ENCODE peak calls at places on chromosomes 4 and X, in six cellular contexts. L, D, I, H, P and R are unnamed samples.
A peak's percentile ranks its signal among the peaks of the same experiment; 100 is the strongest.

GRCh38 chr4:108466936-108467902 is 153.2 kb upstream of the RPL34 start:
- DNase-seq in L (no peak), D (peak; percentile 93), I (no peak), H (no peak), P (no peak), R (no peak)

GRCh38 chr4:89800012-89800516 is 36.9 kb downstream of the SNCA start:
- DNase-seq in L (no peak), D (peak; percentile 18), I (no peak), H (no peak), P (no peak), R (no peak)

GRCh38 chr4:153087671-153088194 is 116.5 kb upstream of the TRIM2 start:
- DNase-seq in L (no peak), D (no peak), I (no peak), H (no peak), P (no peak), R (no peak)

GRCh38 chrX:80285131-80285773 is 135.0 kb upstream of the TENT5D start:
- DNase-seq in L (no peak), D (peak; percentile 1), I (no peak), H (no peak), P (no peak), R (no peak)

GRCh38 chrX:103464774-103465117 is 54.5 kb downstream of the RAB40A start:
- DNase-seq in L (peak; percentile 41), D (peak; percentile 72), I (peak; percentile 66), H (peak; percentile 76), P (no peak), R (peak; percentile 71)

GRCh38 chrX:43882294-43882681 is at the start of gene MAOB:
- DNase-seq in L (peak; percentile 53), D (no peak), I (no peak), H (peak; percentile 72), P (peak; percentile 84), R (no peak)

GRCh38 chr4:170872794-170873193 is 783.0 kb upstream of the AADAT start:
- DNase-seq in L (no peak), D (no peak), I (no peak), H (no peak), P (no peak), R (no peak)

GRCh38 chr4:26573389-26573794 is 10.5 kb upstream of the TBC1D19 start:
- DNase-seq in L (no peak), D (peak; percentile 46), I (no peak), H (no peak), P (no peak), R (no peak)

GRCh38 chr4:31375936-31376335 is 655.8 kb downstream of the PCDH7 start:
- DNase-seq in L (no peak), D (no peak), I (no peak), H (no peak), P (no peak), R (no peak)

GRCh38 chr4:24988776-24989175 is 42.0 kb downstream of the LGI2 start:
- DNase-seq in L (no peak), D (peak; percentile 51), I (no peak), H (no peak), P (no peak), R (no peak)

GRCh38 chrX:110201799-110202198 is 116.1 kb downstream of the AMMECR1 start:
- DNase-seq in L (no peak), D (no peak), I (no peak), H (no peak), P (no peak), R (no peak)

GRCh38 chr4:110275871-110276270 is 77.5 kb upstream of the ELOVL6 start:
- DNase-seq in L (no peak), D (peak; percentile 8), I (no peak), H (no peak), P (no peak), R (no peak)

GRCh38 chrX:11944486-11944885 is 186.4 kb downstream of the MSL3 start:
- DNase-seq in L (no peak), D (peak; percentile 64), I (no peak), H (no peak), P (no peak), R (no peak)

GRCh38 chr4:73608677-73609594 is 11.3 kb downstream of the RASSF6 start:
- DNase-seq in L (no peak), D (peak; percentile 49), I (no peak), H (no peak), P (no peak), R (no peak)

GRCh38 chr4:183098080-183098722 is 856 bp upstream of the WWC2 start:
- DNase-seq in L (peak; percentile 70), D (peak; percentile 50), I (peak; percentile 20), H (peak; percentile 79), P (peak; percentile 87), R (peak; percentile 81)

GRCh38 chrX:19543951-19544359 is 28.6 kb upstream of the MAP3K15 start:
- DNase-seq in L (no peak), D (no peak), I (no peak), H (no peak), P (no peak), R (no peak)

GRCh38 chr4:102530986-102531385 is 29.8 kb downstream of the NFKB1 start:
- DNase-seq in L (no peak), D (no peak), I (no peak), H (no peak), P (no peak), R (no peak)

GRCh38 chr4:6383019-6383404 is 89.4 kb downstream of the PPP2R2C start:
- DNase-seq in L (no peak), D (no peak), I (no peak), H (no peak), P (no peak), R (no peak)

GRCh38 chr4:34935739-34936138 is 1308.6 kb downstream of the ARAP2 start:
- DNase-seq in L (no peak), D (no peak), I (no peak), H (no peak), P (no peak), R (no peak)

GRCh38 chr4:2412885-2413716 is 5.3 kb downstream of the ZFYVE28 start:
- DNase-seq in L (peak; percentile 79), D (peak; percentile 85), I (peak; percentile 66), H (peak; percentile 87), P (peak; percentile 73), R (no peak)

GRCh38 chr4:2412534-2412884 is 5.9 kb downstream of the ZFYVE28 start:
- DNase-seq in L (no peak), D (no peak), I (no peak), H (no peak), P (no peak), R (no peak)

GRCh38 chr4:2415213-2415612 is 3.2 kb downstream of the ZFYVE28 start:
- DNase-seq in L (no peak), D (no peak), I (no peak), H (no peak), P (no peak), R (no peak)

GRCh38 chr4:2415881-2416563 is 2.4 kb downstream of the ZFYVE28 start:
- DNase-seq in L (no peak), D (no peak), I (no peak), H (no peak), P (no peak), R (no peak)

GRCh38 chr4:2413821-2414610 is 4.4 kb downstream of the ZFYVE28 start:
- DNase-seq in L (no peak), D (no peak), I (no peak), H (no peak), P (no peak), R (no peak)
- H3K4me3 ChIP-seq in L (no peak overlapping the region), D (no peak overlapping the region), I (no peak overlapping the region), H (no peak overlapping the region), P (no peak overlapping the region), R (no peak overlapping the region)

GRCh38 chr4:99811850-99812249 is 4.8 kb upstream of the DAPP1 start:
- DNase-seq in L (no peak), D (peak; percentile 20), I (no peak), H (no peak), P (no peak), R (no peak)

GRCh38 chr4:99817310-99817885 is 771 bp downstream of the DAPP1 start:
- DNase-seq in L (no peak), D (no peak), I (no peak), H (no peak), P (no peak), R (no peak)

GRCh38 chr4:99815597-99816011 is 1.0 kb upstream of the DAPP1 start:
- DNase-seq in L (no peak), D (peak; percentile 20), I (peak; percentile 66), H (no peak), P (no peak), R (no peak)

GRCh38 chr4:99818661-99819060 is 2.0 kb downstream of the DAPP1 start:
- DNase-seq in L (no peak), D (no peak), I (no peak), H (no peak), P (no peak), R (no peak)

GRCh38 chr4:99816611-99817309 is at the start of gene DAPP1:
- DNase-seq in L (no peak), D (no peak), I (peak; percentile 80), H (peak; percentile 70), P (peak; percentile 60), R (peak; percentile 82)
- TF ChIP-seq POLR2A in L (no peak), D (no peak), I (no peak), H (peak; percentile 9), P (no peak), R (no peak)

DNA sequence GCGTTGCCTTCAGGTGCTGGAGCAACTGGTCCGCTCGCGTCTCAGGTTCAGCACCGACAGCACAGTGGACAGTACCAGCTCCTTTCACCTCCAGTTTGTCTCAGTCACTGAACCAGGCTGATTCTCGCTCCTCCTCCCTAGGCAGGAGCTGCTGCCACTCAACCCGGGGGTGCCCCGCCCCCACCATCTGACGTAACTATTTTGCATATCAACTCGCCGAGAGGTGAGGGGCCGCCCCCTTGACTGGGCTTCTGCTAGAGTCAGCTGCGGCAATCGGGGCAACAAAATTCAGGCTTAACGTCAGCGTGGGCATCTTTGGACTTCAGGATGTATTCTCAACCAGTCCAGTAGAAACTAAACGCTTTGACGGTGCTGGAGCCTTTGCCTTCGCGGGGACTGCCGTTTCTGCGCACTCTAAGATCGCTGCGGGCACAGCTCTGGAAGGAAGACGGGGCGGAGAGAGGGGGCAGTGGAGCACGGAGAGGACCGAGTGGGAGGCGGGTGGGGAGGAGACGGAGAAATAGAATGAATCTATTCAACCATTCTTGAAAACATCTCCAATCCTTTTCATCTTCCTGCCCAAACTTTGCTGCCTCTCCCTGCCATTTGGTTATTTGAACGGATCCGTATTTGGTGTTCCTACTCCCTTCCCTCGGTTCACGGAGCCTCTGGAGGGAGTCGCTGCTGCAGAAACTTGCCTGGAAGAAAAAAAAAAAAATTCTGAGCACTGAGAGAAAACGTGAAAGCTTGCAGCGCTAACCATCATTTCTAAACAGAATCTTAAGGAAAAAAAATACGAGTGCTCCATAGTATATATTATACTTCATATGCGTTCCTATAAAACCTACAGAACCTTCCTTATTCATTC is at the start of gene FSTL5:
- DNase-seq in L (peak; percentile 9), D (peak; percentile 2), I (peak; percentile 14), H (peak; percentile 62), P (peak; percentile 47), R (no peak)
- H3K4me3 ChIP-seq in L (peak within 1 kb of the TSS; percentile 8), D (no peak within 1 kb of the TSS), I (no peak within 1 kb of the TSS), H (peak within 1 kb of the TSS; percentile 44), P (no peak within 1 kb of the TSS), R (peak within 1 kb of the TSS; percentile 24)

GRCh38 chr4:77819409-77819835 is 254 bp upstream of the CNOT6L start:
- DNase-seq in L (peak; percentile 29), D (no peak), I (no peak), H (no peak), P (no peak), R (peak; percentile 69)

GRCh38 chr4:77818667-77819408 is at the start of gene CNOT6L:
- DNase-seq in L (peak; percentile 82), D (peak; percentile 73), I (peak; percentile 60), H (peak; percentile 87), P (peak; percentile 83), R (peak; percentile 86)

GRCh38 chr4:77815651-77816050 is 3.5 kb downstream of the CNOT6L start:
- DNase-seq in L (no peak), D (no peak), I (no peak), H (no peak), P (no peak), R (no peak)

GRCh38 chr4:77818077-77818666 is 996 bp downstream of the CNOT6L start:
- DNase-seq in L (peak; percentile 83), D (peak; percentile 83), I (peak; percentile 79), H (peak; percentile 88), P (peak; percentile 79), R (peak; percentile 83)

GRCh38 chr4:77817304-77818076 is 1.7 kb downstream of the CNOT6L start:
- DNase-seq in L (no peak), D (no peak), I (no peak), H (no peak), P (no peak), R (no peak)
- TF ChIP-seq POLR2A in L (no peak), D (no peak), I (no peak), H (no peak), P (peak; percentile 43), R (no peak)